ENCODE peak calls at places on chromosomes 11 and 22, in ten cellular contexts. A, C, Y, K, W, B, I, U, D and E are unnamed samples.

GRCh38 chr11:121499405-121499804 is 46.6 kb upstream of the SORL1-AS1 start:
- DNase-seq in A (no peak), C (no peak), Y (no peak), K (no peak), W (no peak), B (no peak), I (no peak), U (no peak), D (no peak), E (no peak)

GRCh38 chr11:113084297-113084696 is 123.1 kb downstream of the NCAM1 start:
- DNase-seq in A (no peak), C (no peak), Y (no peak), K (no peak), W (no peak), B (no peak), I (no peak), U (no peak), D (no peak), E (no peak)

GRCh38 chr22:20205964-20206708 is 55.3 kb upstream of the CCDC188 start:
- DNase-seq in A (peak; percentile 81), C (peak; percentile 48), Y (peak; percentile 81), K (peak; percentile 75), W (peak; percentile 32), B (peak; percentile 92), I (peak; percentile 9), U (peak; percentile 69), D (peak; percentile 82), E (no peak)

GRCh38 chr22:42073568-42074152 is 388 bp upstream of the PHETA2 start:
- DNase-seq in A (no peak), C (no peak), Y (no peak), K (no peak), W (no peak), B (no peak), I (no peak), U (no peak), D (no peak), E (no peak)

GRCh38 chr11:79471071-79471470 is 30.2 kb upstream of the TENM4 start:
- DNase-seq in A (no peak), C (peak; percentile 14), Y (no peak), K (no peak), W (no peak), B (no peak), I (no peak), U (no peak), D (no peak), E (no peak)

GRCh38 chr11:1796297-1797011 is 32.7 kb upstream of the CTSD start:
- DNase-seq in A (no peak), C (no peak), Y (no peak), K (no peak), W (no peak), B (no peak), I (no peak), U (peak; percentile 53), D (no peak), E (no peak)

GRCh38 chr11:2996976-2997375 is 4.8 kb upstream of the NAP1L4 start:
- DNase-seq in A (peak; percentile 24), C (no peak), Y (no peak), K (peak; percentile 50), W (no peak), B (no peak), I (no peak), U (no peak), D (no peak), E (no peak)

GRCh38 chr11:115409691-115410220 is 94.5 kb downstream of the CADM1 start:
- DNase-seq in A (no peak), C (no peak), Y (no peak), K (no peak), W (no peak), B (no peak), I (no peak), U (no peak), D (peak; percentile 24), E (peak; percentile 15)

GRCh38 chr11:69928124-69928523 is 108.9 kb upstream of the FGF3 start:
- DNase-seq in A (peak; percentile 7), C (no peak), Y (no peak), K (no peak), W (no peak), B (no peak), I (no peak), U (no peak), D (no peak), E (no peak)

GRCh38 chr22:46731246-46732040 is 6.6 kb downstream of the CERK start:
- DNase-seq in A (peak; percentile 59), C (no peak), Y (peak; percentile 71), K (peak; percentile 88), W (peak; percentile 69), B (no peak), I (no peak), U (peak; percentile 54), D (peak; percentile 80), E (no peak)

GRCh38 chr22:38869663-38870062 is 2.4 kb downstream of the CBX6 start:
- DNase-seq in A (no peak), C (no peak), Y (no peak), K (no peak), W (no peak), B (no peak), I (no peak), U (peak; percentile 10), D (no peak), E (no peak)

GRCh38 chr11:31872074-31872440 is 60.9 kb upstream of the PAX6 start:
- DNase-seq in A (no peak), C (peak; percentile 78), Y (no peak), K (no peak), W (no peak), B (no peak), I (no peak), U (no peak), D (no peak), E (no peak)

DNA sequence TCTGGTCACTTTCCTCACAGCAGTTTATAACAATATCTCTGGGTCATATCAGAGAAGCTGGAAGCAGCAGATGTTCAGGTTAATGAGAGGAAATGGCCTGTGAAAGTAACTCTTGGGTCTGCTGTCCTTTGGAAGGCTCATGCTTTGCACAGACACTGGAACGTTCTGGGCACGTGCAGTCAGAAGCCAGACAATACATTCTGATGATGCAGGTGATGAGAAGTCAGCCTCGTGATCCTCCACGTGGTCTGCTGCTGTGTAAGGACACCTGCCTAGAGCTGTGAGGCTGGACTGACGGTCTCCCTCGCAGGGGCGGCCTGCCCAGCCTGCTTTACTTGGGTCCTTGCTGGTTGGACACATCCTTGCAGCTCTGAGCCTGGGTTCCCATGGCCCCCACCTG is 18.8 kb upstream of the ADORA2A start:
- DNase-seq in A (peak; percentile 29), C (no peak), Y (no peak), K (no peak), W (peak; percentile 10), B (no peak), I (no peak), U (no peak), D (no peak), E (no peak)
- H3K27ac ChIP-seq in A (no peak overlapping the region), C (no peak overlapping the region), Y (peak overlapping the region; percentile 1), K (no peak overlapping the region), W (peak overlapping the region; percentile 62), B (no peak overlapping the region), I (no peak overlapping the region), U (no peak overlapping the region), D (no peak overlapping the region), E (no peak overlapping the region)

DNA sequence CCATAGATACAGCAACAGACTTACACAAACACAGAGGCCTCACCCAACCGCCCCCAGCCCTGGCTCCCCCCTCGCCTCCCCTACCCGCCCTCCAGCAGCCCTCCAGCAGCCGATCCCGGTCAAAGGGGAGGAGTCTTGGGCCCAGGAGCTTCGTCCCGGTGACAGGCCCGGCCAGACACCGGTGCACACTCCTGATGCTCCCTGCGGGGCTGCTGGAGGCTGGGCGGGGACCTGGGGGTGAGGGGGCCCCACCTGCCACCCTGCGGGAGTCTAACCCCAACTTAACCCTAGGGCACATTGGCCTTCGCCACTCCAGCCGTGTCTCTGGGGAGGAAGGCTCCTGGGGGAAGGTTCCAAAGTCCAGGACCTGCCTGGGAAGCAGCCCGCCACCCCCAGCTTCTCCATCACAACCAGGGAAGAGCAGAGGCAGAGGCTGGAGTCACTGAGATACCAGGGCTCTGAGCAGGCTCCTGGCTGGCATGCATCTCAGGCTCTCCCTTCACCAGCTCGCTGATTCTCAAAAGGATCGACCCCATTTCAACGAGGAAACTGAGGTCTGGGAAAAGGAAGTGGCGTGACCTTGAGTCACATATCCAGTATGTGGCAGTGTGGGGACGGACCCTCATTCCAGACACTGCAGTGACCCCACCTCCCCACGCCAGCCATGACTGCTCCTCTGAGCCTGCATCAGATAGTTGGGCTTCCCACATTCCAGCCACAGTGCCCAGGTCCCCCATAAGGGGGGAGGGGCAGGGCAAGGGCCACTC is 14.4 kb downstream of the BCL9L start:
- DNase-seq in A (no peak), C (peak; percentile 71), Y (no peak), K (no peak), W (peak; percentile 55), B (no peak), I (no peak), U (peak; percentile 57), D (peak; percentile 77), E (no peak)
- H3K27ac ChIP-seq in A (peak overlapping the region; percentile 94), C (peak overlapping the region; percentile 97), Y (peak overlapping the region; percentile 88), K (peak overlapping the region; percentile 99), W (peak overlapping the region; percentile 97), B (no peak overlapping the region), I (peak overlapping the region; percentile 78), U (peak overlapping the region; percentile 80), D (peak overlapping the region; percentile 100), E (peak overlapping the region; percentile 74)

GRCh38 chr11:73140213-73141030 is 1.7 kb downstream of the FCHSD2 start:
- DNase-seq in A (peak; percentile 55), C (peak; percentile 48), Y (peak; percentile 42), K (peak; percentile 48), W (peak; percentile 34), B (peak; percentile 60), I (no peak), U (peak; percentile 36), D (peak; percentile 41), E (peak; percentile 45)

GRCh38 chr11:73137942-73138274 is 4.2 kb downstream of the FCHSD2 start:
- DNase-seq in A (no peak), C (no peak), Y (no peak), K (no peak), W (no peak), B (no peak), I (no peak), U (no peak), D (no peak), E (no peak)

GRCh38 chr11:73141031-73141308 is 1.1 kb downstream of the FCHSD2 start:
- DNase-seq in A (no peak), C (peak; percentile 35), Y (no peak), K (no peak), W (no peak), B (no peak), I (no peak), U (no peak), D (peak; percentile 47), E (no peak)

GRCh38 chr11:73141309-73142127 is 600 bp downstream of the FCHSD2 start:
- DNase-seq in A (peak; percentile 85), C (peak; percentile 62), Y (peak; percentile 80), K (peak; percentile 63), W (peak; percentile 81), B (peak; percentile 91), I (peak; percentile 60), U (peak; percentile 75), D (peak; percentile 72), E (peak; percentile 83)

GRCh38 chr11:73139476-73140198 is 2.5 kb downstream of the FCHSD2 start:
- DNase-seq in A (no peak), C (peak; percentile 51), Y (no peak), K (no peak), W (no peak), B (no peak), I (no peak), U (no peak), D (no peak), E (no peak)
- H3K27ac ChIP-seq in A (peak overlapping the region; percentile 98), C (no peak overlapping the region), Y (peak overlapping the region; percentile 99), K (peak overlapping the region; percentile 98), W (peak overlapping the region; percentile 95), B (peak overlapping the region; percentile 92), I (no peak overlapping the region), U (no peak overlapping the region), D (no peak overlapping the region), E (peak overlapping the region; percentile 24)

GRCh38 chr11:47366020-47366490 is 12.3 kb downstream of the SPI1 start:
- DNase-seq in A (no peak), C (no peak), Y (no peak), K (no peak), W (no peak), B (peak; percentile 52), I (no peak), U (no peak), D (no peak), E (no peak)
- H3K27ac ChIP-seq in A (no peak overlapping the region), C (no peak overlapping the region), Y (no peak overlapping the region), K (no peak overlapping the region), W (no peak overlapping the region), B (peak overlapping the region; percentile 34), I (no peak overlapping the region), U (no peak overlapping the region), D (no peak overlapping the region), E (no peak overlapping the region)